ENCODE peak calls at places on chromosomes 16 and 17, in ten cellular contexts. V, H, S, F, N, M, G, A, I and R are unnamed samples.

GRCh38 chr16:69040144-69040909 is 65.1 kb upstream of the HAS3 start:
- DNase-seq in V (no peak), H (peak), S (no peak), F (peak), N (no peak), M (no peak), G (no peak), A (no peak), I (no peak), R (peak)

GRCh38 chr17:31550389-31551056 is 159.0 kb downstream of the RAB11FIP4 start:
- DNase-seq in V (peak), H (peak), S (no peak), F (no peak), N (no peak), M (no peak), G (no peak), A (no peak), I (no peak), R (no peak)

GRCh38 chr17:38568274-38568673 is 37.5 kb downstream of the SRCIN1 start:
- DNase-seq in V (no peak), H (no peak), S (no peak), F (no peak), N (no peak), M (no peak), G (no peak), A (no peak), I (no peak), R (no peak)

GRCh38 chr17:67689534-67690177 is 28.1 kb upstream of the NOL11 start:
- DNase-seq in V (peak), H (peak), S (peak), F (no peak), N (no peak), M (peak), G (peak), A (no peak), I (peak), R (peak)

GRCh38 chr16:22232277-22233049 is 26.4 kb downstream of the EEF2K start:
- DNase-seq in V (peak), H (peak), S (no peak), F (no peak), N (peak), M (no peak), G (peak), A (no peak), I (peak), R (peak)

GRCh38 chr17:47875586-47875985 is 20.4 kb upstream of the SP2 start:
- DNase-seq in V (no peak), H (no peak), S (no peak), F (no peak), N (no peak), M (no peak), G (no peak), A (no peak), I (no peak), R (no peak)

GRCh38 chr16:27925612-27926011 is 137.9 kb downstream of the GSG1L start:
- DNase-seq in V (no peak), H (no peak), S (peak), F (no peak), N (no peak), M (no peak), G (no peak), A (no peak), I (no peak), R (no peak)

GRCh38 chr17:158379-158778 is 21.0 kb downstream of the SCGB1C2 start:
- DNase-seq in V (no peak), H (no peak), S (no peak), F (no peak), N (no peak), M (no peak), G (no peak), A (no peak), I (no peak), R (no peak)

GRCh38 chr17:7858487-7858832 is 657 bp downstream of the CYB5D1 start:
- DNase-seq in V (no peak), H (peak), S (no peak), F (peak), N (no peak), M (peak), G (no peak), A (no peak), I (peak), R (peak)

GRCh38 chr16:684067-684794 is at the start of gene JMJD8:
- DNase-seq in V (no peak), H (peak), S (peak), F (peak), N (peak), M (peak), G (peak), A (peak), I (peak), R (peak)

GRCh38 chr17:80138856-80139426 is 8.0 kb downstream of the EIF4A3 start:
- DNase-seq in V (no peak), H (no peak), S (no peak), F (peak), N (no peak), M (no peak), G (peak), A (no peak), I (peak), R (no peak)

GRCh38 chr17:75325827-75326586 is 36.8 kb upstream of the SLC25A19 start:
- DNase-seq in V (no peak), H (peak), S (no peak), F (no peak), N (no peak), M (peak), G (no peak), A (no peak), I (no peak), R (no peak)

GRCh38 chr17:80989586-80989913 is 2.1 kb upstream of the CHMP6 start:
- DNase-seq in V (no peak), H (no peak), S (peak), F (no peak), N (no peak), M (no peak), G (no peak), A (no peak), I (no peak), R (no peak)

GRCh38 chr17:74006366-74006765 is 197.1 kb upstream of the RPL38 start:
- DNase-seq in V (no peak), H (no peak), S (no peak), F (no peak), N (no peak), M (no peak), G (no peak), A (no peak), I (no peak), R (no peak)

GRCh38 chr17:32323784-32324590 is 18.0 kb downstream of the C17orf75 start:
- DNase-seq in V (no peak), H (peak), S (peak), F (no peak), N (no peak), M (no peak), G (peak), A (no peak), I (peak), R (no peak)

GRCh38 chr16:81552743-81553079 is 108.1 kb downstream of the CMIP start:
- DNase-seq in V (no peak), H (no peak), S (no peak), F (no peak), N (no peak), M (no peak), G (no peak), A (no peak), I (no peak), R (no peak)

GRCh38 chr17:75813081-75814020 is 28.7 kb downstream of the UNK start:
- DNase-seq in V (no peak), H (no peak), S (peak), F (no peak), N (peak), M (no peak), G (no peak), A (no peak), I (no peak), R (no peak)

GRCh38 chr16:74999208-74999682 is 421 bp downstream of the ZNRF1 start:
- DNase-seq in V (no peak), H (no peak), S (no peak), F (peak), N (no peak), M (peak), G (no peak), A (no peak), I (peak), R (peak)

GRCh38 chr16:12255919-12256665 is 279.6 kb downstream of the SNX29 start:
- DNase-seq in V (no peak), H (no peak), S (no peak), F (no peak), N (peak), M (no peak), G (no peak), A (no peak), I (no peak), R (no peak)

GRCh38 chr16:85986931-85987749 is 88.2 kb downstream of the IRF8 start:
- DNase-seq in V (no peak), H (no peak), S (peak), F (peak), N (no peak), M (no peak), G (no peak), A (peak), I (peak), R (no peak)

GRCh38 chr16:53518550-53519416 is 15.8 kb upstream of the AKTIP start:
- DNase-seq in V (no peak), H (peak), S (no peak), F (no peak), N (no peak), M (no peak), G (peak), A (no peak), I (peak), R (peak)

DNA sequence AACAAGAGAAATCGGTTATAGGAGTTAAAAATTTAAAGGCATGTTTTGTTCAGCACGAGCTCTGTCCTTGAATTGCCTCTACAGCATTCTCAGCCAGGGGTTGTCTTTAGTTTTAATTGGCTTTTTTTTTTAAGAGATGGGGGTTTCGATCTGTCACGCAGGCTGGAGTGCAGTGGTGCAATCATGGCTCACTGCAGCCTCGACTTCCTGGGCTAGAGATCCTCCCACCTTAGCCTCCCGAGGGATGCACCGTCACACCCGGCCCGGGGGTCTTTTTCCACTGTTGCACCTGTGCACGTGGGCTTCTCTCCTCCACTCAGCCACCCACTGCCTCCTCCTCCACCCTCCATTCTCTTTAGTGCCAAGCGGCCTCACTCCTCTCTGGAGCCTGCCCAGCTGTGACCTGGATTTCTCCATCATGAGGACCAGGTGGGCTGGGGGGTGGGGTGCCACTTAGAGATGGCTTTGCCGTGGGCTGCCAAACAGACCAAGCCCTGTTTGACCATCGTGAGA is 106.8 kb upstream of the SEC14L1 start:
- DNase-seq in V (no peak), H (no peak), S (no peak), F (no peak), N (no peak), M (no peak), G (no peak), A (no peak), I (no peak), R (no peak)
- H3K27ac ChIP-seq in V (no peak), H (no peak), S (no peak), F (no peak), N (no peak), M (no peak), G (no peak), A (no peak), I (no peak), R (no peak)

GRCh38 chr17:58329035-58329807 is 626 bp upstream of the TSPOAP1 start:
- DNase-seq in V (no peak), H (no peak), S (peak), F (no peak), N (no peak), M (peak), G (peak), A (peak), I (peak), R (peak)
- TF ChIP-seq POLR2AphosphoS5 in V (no peak), H (no peak), S (no peak), F (no peak), N (no peak), M (peak), G (peak), A (no peak), I (no peak), R (peak)

GRCh38 chr17:17713839-17714238 is 32.6 kb downstream of the RAI1 start:
- DNase-seq in V (no peak), H (no peak), S (no peak), F (peak), N (no peak), M (no peak), G (peak), A (no peak), I (no peak), R (no peak)

GRCh38 chr17:17716837-17717523 is 35.7 kb downstream of the RAI1 start:
- DNase-seq in V (no peak), H (no peak), S (no peak), F (no peak), N (no peak), M (no peak), G (no peak), A (no peak), I (no peak), R (no peak)

GRCh38 chr17:17712268-17712924 is 31.1 kb downstream of the RAI1 start:
- DNase-seq in V (no peak), H (peak), S (no peak), F (no peak), N (no peak), M (no peak), G (no peak), A (no peak), I (no peak), R (no peak)

GRCh38 chr17:17714261-17714866 is 33.1 kb downstream of the RAI1 start:
- DNase-seq in V (no peak), H (no peak), S (no peak), F (no peak), N (no peak), M (no peak), G (no peak), A (no peak), I (no peak), R (no peak)

DNA sequence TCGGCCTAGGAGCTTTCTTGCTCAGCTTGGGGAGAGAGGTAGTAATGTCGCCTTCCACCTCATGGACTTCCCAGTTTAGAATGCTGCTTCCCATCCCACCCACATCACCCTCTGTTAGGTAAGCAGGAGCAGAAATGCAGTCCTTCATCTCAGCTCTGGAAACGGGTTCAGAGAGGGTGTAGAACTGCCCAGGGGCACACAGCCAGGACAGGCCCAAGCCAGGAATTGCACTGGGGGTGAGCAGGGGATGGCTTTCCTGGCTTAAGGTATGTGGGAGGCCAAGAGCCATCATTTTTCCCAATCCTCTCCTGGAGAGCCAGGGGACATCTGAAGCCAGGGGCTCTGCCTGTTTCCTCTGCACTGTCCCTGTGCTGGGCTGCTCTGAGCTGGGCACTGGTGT is 33.6 kb downstream of the RAI1 start:
- DNase-seq in V (no peak), H (no peak), S (no peak), F (no peak), N (no peak), M (no peak), G (no peak), A (no peak), I (no peak), R (no peak)
- H3K27ac ChIP-seq in V (peak), H (no peak), S (no peak), F (peak), N (peak), M (no peak), G (peak), A (no peak), I (peak), R (peak)

DNA sequence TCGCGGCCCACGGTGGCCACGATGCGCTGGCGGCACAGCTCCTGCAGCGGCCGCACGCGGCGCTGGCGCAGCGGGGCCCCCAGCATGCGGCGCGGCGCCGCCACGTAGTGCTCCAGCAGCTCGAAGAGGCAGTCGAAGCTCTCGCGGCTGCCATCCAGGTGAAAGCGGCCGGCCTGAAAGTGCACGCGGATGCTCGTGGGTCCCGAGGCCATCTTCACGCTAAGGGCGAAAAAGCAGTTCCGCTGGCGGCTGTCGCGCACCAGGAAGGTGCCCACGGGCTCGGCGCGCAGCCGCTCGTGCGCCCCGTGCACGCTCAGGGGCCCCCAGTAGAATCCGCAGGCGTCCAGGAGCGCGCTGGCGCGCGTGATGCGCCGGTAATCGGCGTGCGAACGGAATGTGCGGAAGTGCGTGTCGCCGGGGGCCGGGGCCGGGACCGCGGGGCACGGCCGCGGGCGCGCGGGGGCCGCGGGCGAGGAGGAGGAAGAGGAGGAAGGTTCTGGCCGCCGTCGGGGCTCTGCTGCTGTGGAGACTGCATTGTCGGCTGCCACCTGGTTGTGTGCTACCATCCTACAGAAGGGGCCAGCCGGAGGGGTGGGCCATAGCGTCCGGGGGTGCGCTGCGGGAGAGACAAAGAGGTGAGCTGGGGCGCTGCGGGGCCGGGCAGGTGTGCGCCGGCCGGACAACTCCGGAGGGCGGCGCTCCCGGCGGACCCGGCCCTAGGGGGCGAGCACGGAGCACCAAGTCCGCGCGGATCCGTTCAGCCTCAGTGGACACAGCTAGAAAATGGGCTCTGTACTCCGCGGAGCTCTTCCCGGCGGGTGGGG is 879 bp downstream of the SOCS1 start:
- DNase-seq in V (no peak), H (peak), S (peak), F (peak), N (peak), M (peak), G (peak), A (no peak), I (peak), R (no peak)
- TF ChIP-seq POLR2AphosphoS5 in V (no peak), H (no peak), S (no peak), F (no peak), N (no peak), M (no peak), G (no peak), A (peak), I (no peak), R (no peak)

DNA sequence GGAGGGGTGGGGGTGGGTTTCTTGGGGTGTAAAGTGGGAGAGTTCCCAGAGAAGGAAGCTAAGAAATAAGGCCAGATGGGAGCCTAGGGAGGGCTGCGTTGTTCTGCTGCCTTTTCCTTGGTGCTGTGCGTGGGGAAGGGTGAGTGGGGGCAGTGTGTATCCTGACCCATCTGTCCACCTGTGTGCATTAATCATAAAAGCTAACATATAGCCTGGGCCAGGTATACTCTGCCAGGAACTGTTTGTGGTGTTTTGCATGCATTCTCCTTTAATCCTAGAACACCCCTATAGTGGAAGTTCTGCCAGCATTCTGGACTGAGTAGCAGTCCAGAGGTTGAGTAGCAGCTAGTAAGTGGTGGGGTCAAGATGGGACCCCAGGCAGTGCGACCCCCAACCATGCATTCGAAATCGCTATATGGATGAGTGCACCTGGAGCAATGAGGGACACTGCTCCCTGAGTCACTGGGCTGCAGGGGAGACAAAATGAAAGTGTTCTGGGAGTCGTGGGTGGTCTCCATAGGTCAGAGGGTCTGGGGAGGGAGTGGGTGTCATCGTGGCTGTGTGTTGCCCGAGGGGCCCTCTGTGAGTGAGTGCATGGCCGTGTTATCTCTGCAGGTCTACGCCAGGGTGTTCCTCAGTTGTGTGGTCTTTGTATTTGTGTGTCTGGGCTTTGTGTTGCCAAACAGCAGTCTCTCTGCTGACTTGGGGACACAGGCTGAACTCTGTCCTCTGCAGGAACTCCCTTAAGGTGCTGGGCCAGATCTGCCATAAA is 1.3 kb downstream of the ERBB2 start:
- DNase-seq in V (no peak), H (no peak), S (no peak), F (no peak), N (no peak), M (no peak), G (peak), A (no peak), I (peak), R (no peak)
- H3K27ac ChIP-seq in V (peak), H (no peak), S (no peak), F (peak), N (peak), M (no peak), G (peak), A (peak), I (peak), R (no peak)

GRCh38 chr17:58387834-58388233 is 29.5 kb downstream of the RNF43 start:
- DNase-seq in V (no peak), H (no peak), S (no peak), F (no peak), N (no peak), M (no peak), G (no peak), A (no peak), I (peak), R (no peak)
- TF ChIP-seq POLR2AphosphoS5 in V (no peak), H (no peak), S (no peak), F (no peak), N (no peak), M (peak), G (peak), A (no peak), I (no peak), R (no peak)

GRCh38 chr16:24544640-24545039 is 5.3 kb downstream of the RBBP6 start:
- DNase-seq in V (no peak), H (peak), S (no peak), F (no peak), N (no peak), M (no peak), G (no peak), A (no peak), I (no peak), R (no peak)
- H3K27ac ChIP-seq in V (no peak), H (peak), S (peak), F (peak), N (peak), M (no peak), G (peak), A (no peak), I (peak), R (no peak)